ENCODE peak calls at places on chromosomes 1 and 21, in seven cellular contexts. T, U, Z, J, O, P and B are unnamed samples.

GRCh38 chr1:16183157-16183556 is 27.3 kb upstream of the EPHA2 start:
- DNase-seq in T (no peak), U (peak; percentile 61), Z (peak; percentile 79), J (no peak), O (peak; percentile 65), P (peak; percentile 71), B (no peak)

GRCh38 chr1:160797861-160798273 is 1.9 kb downstream of the LY9 start:
- DNase-seq in T (no peak), U (no peak), Z (no peak), J (no peak), O (no peak), P (no peak), B (no peak)

GRCh38 chr1:42788021-42788420 is 3.2 kb downstream of the TMEM269 start:
- DNase-seq in T (no peak), U (no peak), Z (no peak), J (no peak), O (no peak), P (no peak), B (peak; percentile 88)

GRCh38 chr1:6587261-6588005 is 7.6 kb downstream of the ZBTB48 start:
- DNase-seq in T (peak; percentile 44), U (no peak), Z (no peak), J (no peak), O (no peak), P (no peak), B (no peak)

GRCh38 chr1:101451888-101452287 is 215.1 kb downstream of the S1PR1 start:
- DNase-seq in T (no peak), U (no peak), Z (no peak), J (no peak), O (no peak), P (no peak), B (no peak)

GRCh38 chr1:150366416-150367296 is 2.7 kb downstream of the RPRD2 start:
- DNase-seq in T (no peak), U (no peak), Z (peak; percentile 31), J (no peak), O (peak; percentile 34), P (no peak), B (no peak)

GRCh38 chr1:77322061-77322900 is 40.5 kb downstream of the AK5 start:
- DNase-seq in T (no peak), U (peak; percentile 69), Z (peak; percentile 27), J (no peak), O (peak; percentile 86), P (no peak), B (no peak)

GRCh38 chr1:29634324-29635072 is 398.2 kb downstream of the PTPRU start:
- DNase-seq in T (no peak), U (no peak), Z (no peak), J (no peak), O (no peak), P (no peak), B (no peak)

GRCh38 chr1:248688527-248689298 is 13.9 kb downstream of the OR14I1 start:
- DNase-seq in T (no peak), U (no peak), Z (no peak), J (no peak), O (no peak), P (no peak), B (no peak)

GRCh38 chr21:29506214-29506613 is 207.5 kb downstream of the BACH1 start:
- DNase-seq in T (no peak), U (no peak), Z (no peak), J (no peak), O (no peak), P (no peak), B (no peak)

GRCh38 chr1:166272851-166273250 is 106.0 kb upstream of the FAM78B start:
- DNase-seq in T (no peak), U (no peak), Z (no peak), J (no peak), O (no peak), P (no peak), B (no peak)